ENCODE peak calls at places on chromosomes 12 and 14, in seven cellular contexts. One of them, this sample, is unnamed.

GRCh38 chr12:23099104-23099503 is 474.1 kb downstream of the ETNK1 start:
- DNase-seq in IMR-90: no peak
- DNase-seq in lower leg skin: no peak
- DNase-seq in right lobe of liver: no peak
- DNase-seq in A549: no peak
- DNase-seq in HCT116: no peak
- DNase-seq in stomach: no peak
- DNase-seq in this sample: no peak

GRCh38 chr14:69183735-69184134 is 7.6 kb upstream of the EXD2 start:
- DNase-seq in IMR-90: peak; percentile 28
- DNase-seq in lower leg skin: no peak
- DNase-seq in right lobe of liver: no peak
- DNase-seq in A549: no peak
- DNase-seq in HCT116: no peak
- DNase-seq in stomach: no peak
- DNase-seq in this sample: no peak

GRCh38 chr14:50714452-50715073 is 46.5 kb upstream of the SAV1 start:
- DNase-seq in IMR-90: peak; percentile 38
- DNase-seq in lower leg skin: no peak
- DNase-seq in right lobe of liver: no peak
- DNase-seq in A549: no peak
- DNase-seq in HCT116: peak; percentile 16
- DNase-seq in stomach: no peak
- DNase-seq in this sample: no peak

GRCh38 chr12:119700078-119700477 is 32.1 kb downstream of the PRKAB1 start:
- DNase-seq in IMR-90: no peak
- DNase-seq in lower leg skin: no peak
- DNase-seq in right lobe of liver: no peak
- DNase-seq in A549: no peak
- DNase-seq in HCT116: no peak
- DNase-seq in stomach: no peak
- DNase-seq in this sample: no peak

GRCh38 chr12:12839886-12840285 is 26.7 kb downstream of the DDX47 start:
- DNase-seq in IMR-90: peak; percentile 87
- DNase-seq in lower leg skin: no peak
- DNase-seq in right lobe of liver: no peak
- DNase-seq in A549: peak; percentile 67
- DNase-seq in HCT116: peak; percentile 90
- DNase-seq in stomach: peak; percentile 47
- DNase-seq in this sample: peak; percentile 84

GRCh38 chr12:105705765-105706164 is 375.3 kb downstream of the C12orf75 start:
- DNase-seq in IMR-90: peak; percentile 67
- DNase-seq in lower leg skin: peak; percentile 38
- DNase-seq in right lobe of liver: no peak
- DNase-seq in A549: peak; percentile 18
- DNase-seq in HCT116: peak; percentile 33
- DNase-seq in stomach: peak; percentile 41
- DNase-seq in this sample: peak; percentile 54

GRCh38 chr12:30026621-30027234 is 243.0 kb upstream of the TMTC1 start:
- DNase-seq in IMR-90: peak; percentile 89
- DNase-seq in lower leg skin: no peak
- DNase-seq in right lobe of liver: no peak
- DNase-seq in A549: no peak
- DNase-seq in HCT116: no peak
- DNase-seq in stomach: no peak
- DNase-seq in this sample: no peak

GRCh38 chr12:57771271-57771872 is 533 bp downstream of the METTL1 start:
- DNase-seq in IMR-90: peak; percentile 90
- DNase-seq in lower leg skin: peak; percentile 86
- DNase-seq in right lobe of liver: peak; percentile 89
- DNase-seq in A549: peak; percentile 95
- DNase-seq in HCT116: peak; percentile 89
- DNase-seq in stomach: peak; percentile 81
- DNase-seq in this sample: peak; percentile 93

GRCh38 chr14:93343266-93343665 is 3.7 kb upstream of the COX8C start:
- DNase-seq in IMR-90: no peak
- DNase-seq in lower leg skin: no peak
- DNase-seq in right lobe of liver: no peak
- DNase-seq in A549: no peak
- DNase-seq in HCT116: no peak
- DNase-seq in stomach: no peak
- DNase-seq in this sample: no peak

GRCh38 chr12:121789800-121790748 is 3.4 kb downstream of the RHOF start:
- DNase-seq in IMR-90: peak; percentile 34
- DNase-seq in lower leg skin: no peak
- DNase-seq in right lobe of liver: peak; percentile 79
- DNase-seq in A549: no peak
- DNase-seq in HCT116: no peak
- DNase-seq in stomach: peak; percentile 75
- DNase-seq in this sample: peak; percentile 97

GRCh38 chr12:67759829-67760228 is 111.3 kb downstream of the DYRK2 start:
- DNase-seq in IMR-90: no peak
- DNase-seq in lower leg skin: no peak
- DNase-seq in right lobe of liver: no peak
- DNase-seq in A549: no peak
- DNase-seq in HCT116: no peak
- DNase-seq in stomach: no peak
- DNase-seq in this sample: no peak

GRCh38 chr12:26966842-26967241 is 28.6 kb downstream of the FGFR1OP2 start:
- DNase-seq in IMR-90: no peak
- DNase-seq in lower leg skin: no peak
- DNase-seq in right lobe of liver: no peak
- DNase-seq in A549: no peak
- DNase-seq in HCT116: no peak
- DNase-seq in stomach: no peak
- DNase-seq in this sample: no peak

GRCh38 chr12:92235703-92236472 is 90.2 kb upstream of the BTG1 start:
- DNase-seq in IMR-90: no peak
- DNase-seq in lower leg skin: no peak
- DNase-seq in right lobe of liver: no peak
- DNase-seq in A549: no peak
- DNase-seq in HCT116: no peak
- DNase-seq in stomach: no peak
- DNase-seq in this sample: no peak

GRCh38 chr12:104686196-104686595 is 229.4 kb downstream of the CHST11 start:
- DNase-seq in IMR-90: peak; percentile 41
- DNase-seq in lower leg skin: no peak
- DNase-seq in right lobe of liver: no peak
- DNase-seq in A549: peak; percentile 41
- DNase-seq in HCT116: no peak
- DNase-seq in stomach: no peak
- DNase-seq in this sample: no peak

GRCh38 chr14:46378248-46378647 is 273.3 kb downstream of the RPL10L start:
- DNase-seq in IMR-90: no peak
- DNase-seq in lower leg skin: no peak
- DNase-seq in right lobe of liver: no peak
- DNase-seq in A549: no peak
- DNase-seq in HCT116: no peak
- DNase-seq in stomach: no peak
- DNase-seq in this sample: no peak

GRCh38 chr14:90341784-90342183 is 10.0 kb upstream of the NRDE2 start:
- DNase-seq in IMR-90: no peak
- DNase-seq in lower leg skin: no peak
- DNase-seq in right lobe of liver: no peak
- DNase-seq in A549: no peak
- DNase-seq in HCT116: no peak
- DNase-seq in stomach: no peak
- DNase-seq in this sample: no peak

GRCh38 chr12:98397323-98398105 is 117.9 kb upstream of the TMPO start:
- DNase-seq in IMR-90: peak; percentile 71
- DNase-seq in lower leg skin: peak; percentile 65
- DNase-seq in right lobe of liver: peak; percentile 81
- DNase-seq in A549: peak; percentile 83
- DNase-seq in HCT116: peak; percentile 80
- DNase-seq in stomach: peak; percentile 84
- DNase-seq in this sample: peak; percentile 92

GRCh38 chr12:56631790-56632700 is 1.9 kb upstream of the BAZ2A start:
- DNase-seq in IMR-90: peak; percentile 30
- DNase-seq in lower leg skin: peak; percentile 68
- DNase-seq in right lobe of liver: peak; percentile 76
- DNase-seq in A549: peak; percentile 60
- DNase-seq in HCT116: no peak
- DNase-seq in stomach: peak; percentile 82
- DNase-seq in this sample: peak; percentile 85

GRCh38 chr12:56628671-56629458 is 1.3 kb downstream of the BAZ2A start:
- DNase-seq in IMR-90: peak; percentile 74
- DNase-seq in lower leg skin: peak; percentile 62
- DNase-seq in right lobe of liver: peak; percentile 80
- DNase-seq in A549: peak; percentile 51
- DNase-seq in HCT116: no peak
- DNase-seq in stomach: peak; percentile 70
- DNase-seq in this sample: peak; percentile 92

GRCh38 chr12:56632701-56633464 is 2.8 kb upstream of the BAZ2A start:
- DNase-seq in IMR-90: no peak
- DNase-seq in lower leg skin: no peak
- DNase-seq in right lobe of liver: no peak
- DNase-seq in A549: no peak
- DNase-seq in HCT116: no peak
- DNase-seq in stomach: no peak
- DNase-seq in this sample: no peak

GRCh38 chr12:56629459-56630179 is 507 bp downstream of the BAZ2A start:
- DNase-seq in IMR-90: no peak
- DNase-seq in lower leg skin: no peak
- DNase-seq in right lobe of liver: peak; percentile 53
- DNase-seq in A549: peak; percentile 43
- DNase-seq in HCT116: no peak
- DNase-seq in stomach: no peak
- DNase-seq in this sample: peak; percentile 58

DNA sequence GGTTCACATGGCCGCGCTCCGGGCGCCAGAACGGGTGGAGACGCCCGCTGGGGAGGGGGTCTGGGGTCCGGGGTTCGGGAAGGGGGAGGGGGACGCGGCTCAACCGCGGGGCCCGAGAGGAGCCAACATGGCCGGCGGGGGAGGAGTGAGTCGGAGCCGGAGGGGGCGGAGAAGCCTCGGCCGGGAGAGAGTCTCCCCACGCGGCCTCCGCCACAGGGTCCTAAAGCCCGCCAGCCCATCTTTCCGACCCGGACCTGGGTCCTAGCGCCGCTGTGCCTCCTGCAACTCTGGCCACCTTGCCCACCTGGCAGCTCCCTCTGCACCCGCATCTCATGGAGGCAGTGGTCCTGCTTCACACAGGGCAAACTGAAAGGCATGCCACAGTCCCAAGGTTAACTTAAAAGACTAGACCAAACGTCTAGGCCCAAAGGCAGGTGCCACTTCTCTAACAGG is at the start of gene BAZ2A:
- DNase-seq in IMR-90: peak; percentile 72
- DNase-seq in lower leg skin: peak; percentile 86
- DNase-seq in right lobe of liver: peak; percentile 94
- DNase-seq in A549: peak; percentile 92
- DNase-seq in HCT116: peak; percentile 45
- DNase-seq in stomach: peak; percentile 90
- DNase-seq in this sample: peak; percentile 91
- TF ChIP-seq POLR2A in IMR-90: no peak
- TF ChIP-seq POLR2A in lower leg skin: no peak
- TF ChIP-seq POLR2A in right lobe of liver: no peak
- TF ChIP-seq POLR2A in A549: no peak
- TF ChIP-seq POLR2A in HCT116: no peak
- TF ChIP-seq POLR2A in stomach: no peak
- TF ChIP-seq POLR2A in this sample: no peak

DNA sequence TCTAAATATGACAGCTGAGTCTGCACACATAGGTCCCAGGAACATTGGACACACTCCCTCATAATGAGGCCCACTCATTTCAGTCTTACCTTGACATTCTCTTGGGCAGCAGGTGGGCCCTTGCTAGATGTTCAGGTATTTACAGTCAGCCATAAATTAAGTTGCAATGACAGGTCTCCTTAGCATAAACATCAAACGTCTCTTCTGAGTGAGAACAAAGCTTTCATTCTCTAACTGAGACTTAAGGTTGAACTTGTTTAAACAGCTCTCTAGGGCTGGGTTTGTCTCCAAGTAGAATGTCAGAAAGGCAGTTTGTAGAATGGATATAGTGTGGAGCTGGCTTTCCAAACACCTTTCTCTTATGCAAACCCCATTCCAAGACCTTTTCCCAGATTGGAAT is 10.3 kb downstream of the ACVR1B start:
- DNase-seq in IMR-90: no peak
- DNase-seq in lower leg skin: no peak
- DNase-seq in right lobe of liver: no peak
- DNase-seq in A549: no peak
- DNase-seq in HCT116: peak; percentile 57
- DNase-seq in stomach: no peak
- DNase-seq in this sample: no peak
- TF ChIP-seq POLR2A in IMR-90: no peak
- TF ChIP-seq POLR2A in lower leg skin: no peak
- TF ChIP-seq POLR2A in right lobe of liver: no peak
- TF ChIP-seq POLR2A in A549: no peak
- TF ChIP-seq POLR2A in HCT116: no peak
- TF ChIP-seq POLR2A in stomach: no peak
- TF ChIP-seq POLR2A in this sample: no peak

DNA sequence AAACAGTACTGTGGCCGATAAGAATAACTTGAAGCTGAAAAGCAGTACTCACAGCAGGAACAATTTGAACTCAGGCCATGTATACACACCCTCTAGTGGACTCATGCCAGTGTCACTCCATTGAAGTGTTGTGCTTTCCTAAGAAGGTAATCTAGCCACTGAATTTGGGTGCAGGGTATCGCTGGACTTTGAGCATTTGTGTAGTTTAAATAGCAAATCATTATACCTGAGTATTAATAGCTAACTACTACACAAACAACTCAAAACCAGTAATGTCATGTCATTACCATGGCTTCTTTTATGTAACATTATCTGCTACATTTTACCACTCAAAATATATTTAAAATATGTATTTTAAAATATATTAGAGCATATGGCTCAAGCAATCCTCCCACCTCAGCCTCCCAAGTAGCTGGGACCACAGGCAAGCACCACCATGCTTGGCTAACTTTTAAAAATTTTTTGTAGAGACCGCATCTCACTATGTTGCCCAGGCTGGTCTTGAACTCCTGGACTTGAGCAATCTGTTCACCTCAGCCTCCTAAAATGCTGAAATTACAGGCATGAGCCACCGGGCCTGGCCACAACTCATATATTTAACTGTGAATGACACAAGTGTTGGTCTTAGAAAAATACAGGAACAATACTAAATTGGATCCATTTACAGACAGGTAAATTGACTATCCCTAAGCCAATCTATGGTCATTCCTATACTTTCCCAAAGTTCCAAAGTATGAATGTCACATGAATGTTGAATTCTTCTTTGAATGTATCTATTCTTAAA is 25.6 kb upstream of the ARID4A start:
- DNase-seq in IMR-90: peak; percentile 53
- DNase-seq in lower leg skin: no peak
- DNase-seq in right lobe of liver: no peak
- DNase-seq in A549: peak; percentile 8
- DNase-seq in HCT116: no peak
- DNase-seq in stomach: peak; percentile 44
- DNase-seq in this sample: no peak
- TF ChIP-seq POLR2A in IMR-90: no peak
- TF ChIP-seq POLR2A in lower leg skin: no peak
- TF ChIP-seq POLR2A in right lobe of liver: peak; percentile 29
- TF ChIP-seq POLR2A in A549: no peak
- TF ChIP-seq POLR2A in HCT116: no peak
- TF ChIP-seq POLR2A in stomach: no peak
- TF ChIP-seq POLR2A in this sample: no peak

DNA sequence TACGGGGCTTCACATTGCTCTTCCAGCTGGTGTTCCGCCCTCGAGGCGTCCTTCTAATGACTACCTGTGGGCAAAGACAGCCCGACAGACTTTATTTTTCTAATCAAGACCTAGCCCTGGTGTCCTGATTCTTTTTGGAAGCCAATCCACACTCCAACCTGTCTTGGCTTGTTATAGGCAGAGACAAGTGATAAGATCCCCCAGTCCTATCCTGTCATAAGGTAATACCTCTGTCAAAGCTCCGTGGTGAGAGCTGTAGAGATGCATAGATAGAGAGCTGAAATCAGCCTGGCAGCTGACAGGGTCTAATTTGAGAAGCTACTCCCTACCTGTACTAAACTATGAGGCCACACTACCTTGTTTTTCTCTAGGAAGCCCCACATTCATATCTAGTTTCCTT is 11.5 kb upstream of the WNK1 start:
- DNase-seq in IMR-90: no peak
- DNase-seq in lower leg skin: no peak
- DNase-seq in right lobe of liver: no peak
- DNase-seq in A549: no peak
- DNase-seq in HCT116: no peak
- DNase-seq in stomach: no peak
- DNase-seq in this sample: no peak
- TF ChIP-seq POLR2A in IMR-90: no peak
- TF ChIP-seq POLR2A in lower leg skin: no peak
- TF ChIP-seq POLR2A in right lobe of liver: no peak
- TF ChIP-seq POLR2A in A549: no peak
- TF ChIP-seq POLR2A in HCT116: no peak
- TF ChIP-seq POLR2A in stomach: no peak
- TF ChIP-seq POLR2A in this sample: no peak

This sample was measured in Peyer's patch.